ENCODE peak calls at places on chromosomes 1 and 21, in nine cellular contexts. A is stimulated activated CD8-positive, alpha-beta memory T cell treated with anti-CD3 and anti-CD28 coated beads, Interleukin-7, amount 100 ng/mL, for 1 hour; H is mesenchymal stem cell; U is PC-9; J is activated CD4-positive, alpha-beta T cell treated with anti-CD3 and anti-CD28 coated beads, Interleukin-2, amount 10 ng/mL, durations not matched to agents 7 days and 5 days; X is HFF-Myc; Y is activated naive CD8-positive, alpha-beta T cell treated with anti-CD3 and anti-CD28 coated beads, Interleukin-2, amount 50 U/mL, for 24 hours; T is CD4-positive, alpha-beta memory T cell; Z is NCI-H510A treated with DMSO at 0.1 percent for 48 hours. B is an unnamed sample.

GRCh38 chr1:229060140-229060539 is 210.8 kb upstream of the RAB4A start:
- DNase-seq in Z (no peak), U (no peak), Y (no peak), H (peak; percentile 5), A (no peak), X (no peak), J (no peak), T (no peak), B (no peak)

GRCh38 chr1:218553197-218553596 is 208.1 kb downstream of the TGFB2 start:
- DNase-seq in Y (no peak), A (no peak), T (no peak), U (no peak), J (no peak), X (peak; percentile 75), H (no peak), Z (no peak), B (no peak)

GRCh38 chr1:153566414-153567371 is 1.0 kb upstream of the S100A2 start:
- DNase-seq in H (peak; percentile 98), Y (peak; percentile 89), T (peak; percentile 93), A (peak; percentile 75), Z (peak; percentile 87), X (peak; percentile 99), J (peak; percentile 80), U (peak; percentile 98), B (peak; percentile 100)

GRCh38 chr1:100868364-100868995 is 26.2 kb downstream of the EXTL2 start:
- DNase-seq in Y (no peak), T (no peak), J (peak; percentile 37), A (no peak), U (no peak), Z (peak; percentile 52), H (peak; percentile 59), X (no peak), B (no peak)

GRCh38 chr1:202656951-202657646 is 53.2 kb downstream of the SYT2 start:
- DNase-seq in U (peak; percentile 22), T (no peak), Y (no peak), A (no peak), J (no peak), H (peak; percentile 61), X (peak; percentile 15), Z (no peak), B (peak; percentile 42)

GRCh38 chr1:151714820-151715725 is 1.5 kb downstream of the CELF3 start:
- DNase-seq in H (no peak), Y (no peak), T (no peak), U (no peak), J (no peak), X (no peak), Z (no peak), A (no peak), B (no peak)

GRCh38 chr1:109377698-109378097 is 20.0 kb downstream of the SORT1 start:
- DNase-seq in T (no peak), Z (no peak), J (no peak), X (no peak), Y (no peak), A (no peak), H (no peak), U (no peak), B (no peak)

GRCh38 chr1:212956231-212956630 is 5.9 kb downstream of the VASH2 start:
- DNase-seq in X (no peak), T (no peak), J (no peak), H (no peak), Y (no peak), A (no peak), U (no peak), Z (no peak), B (no peak)

GRCh38 chr1:34656706-34657105 is 98.1 kb upstream of the GJB5 start:
- DNase-seq in Z (no peak), U (no peak), X (no peak), H (no peak), T (no peak), A (no peak), Y (no peak), J (no peak), B (no peak)

GRCh38 chr1:201149400-201149799 is 4.9 kb downstream of the TMEM9 start:
- DNase-seq in J (peak; percentile 22), H (peak; percentile 41), X (no peak), Z (peak; percentile 16), A (no peak), T (no peak), U (no peak), Y (no peak), B (peak; percentile 43)

GRCh38 chr1:185050823-185051451 is 5.6 kb downstream of the RNF2 start:
- DNase-seq in T (no peak), A (no peak), H (no peak), Z (peak; percentile 30), Y (no peak), X (no peak), U (no peak), J (no peak), B (no peak)

GRCh38 chr1:11806307-11806936 is 431 bp downstream of the CLCN6 start:
- DNase-seq in U (no peak), J (no peak), H (peak; percentile 62), T (no peak), Y (no peak), X (no peak), A (no peak), Z (no peak), B (no peak)

GRCh38 chr1:108050911-108051624 is 86.1 kb upstream of the VAV3 start:
- DNase-seq in X (no peak), H (no peak), U (no peak), Z (no peak), Y (no peak), J (no peak), A (no peak), T (no peak), B (no peak)

GRCh38 chr1:84301759-84302380 is 362 bp downstream of the SAMD13 start:
- DNase-seq in A (no peak), T (no peak), Y (no peak), J (no peak), U (no peak), X (no peak), H (peak; percentile 19), Z (peak; percentile 65), B (no peak)

GRCh38 chr21:33403128-33403785 is at the start of gene IFNGR2:
- DNase-seq in Z (peak; percentile 25), A (no peak), U (peak; percentile 9), J (peak; percentile 27), H (peak; percentile 46), X (no peak), T (no peak), Y (peak; percentile 34), B (peak; percentile 44)

B was measured in Calu3.